ENCODE peak calls at places on chromosomes 3 and 15, in four cellular contexts. One of them, this sample, is unnamed. For H3K36me3, the result is how much of the 10 kb centered on the place peaks cover.

GRCh38 chr3:63995056-63995576 is 28.2 kb downstream of the PSMD6 start:
- DNase-seq in colonic mucosa: no peak
- DNase-seq in HCT116: no peak
- DNase-seq in brain microvascular endothelial cell: no peak
- DNase-seq in this sample: no peak

GRCh38 chr3:14641346-14641745 is 10.2 kb upstream of the CCDC174 start:
- DNase-seq in colonic mucosa: no peak
- DNase-seq in HCT116: no peak
- DNase-seq in brain microvascular endothelial cell: no peak
- DNase-seq in this sample: no peak

GRCh38 chr15:39852237-39852636 is 67.8 kb downstream of the GPR176 start:
- DNase-seq in colonic mucosa: no peak
- DNase-seq in HCT116: no peak
- DNase-seq in brain microvascular endothelial cell: peak
- DNase-seq in this sample: no peak

GRCh38 chr3:184663756-184664155 is 48.1 kb downstream of the MAGEF1 start:
- DNase-seq in colonic mucosa: no peak
- DNase-seq in HCT116: no peak
- DNase-seq in brain microvascular endothelial cell: no peak
- DNase-seq in this sample: peak

GRCh38 chr3:99119312-99119810 is 217.9 kb upstream of the DCBLD2 start:
- DNase-seq in colonic mucosa: no peak
- DNase-seq in HCT116: no peak
- DNase-seq in brain microvascular endothelial cell: no peak
- DNase-seq in this sample: no peak

GRCh38 chr3:151047636-151048035 is 37.8 kb upstream of the MED12L start:
- DNase-seq in colonic mucosa: no peak
- DNase-seq in HCT116: peak
- DNase-seq in brain microvascular endothelial cell: peak
- DNase-seq in this sample: no peak

GRCh38 chr3:21273256-21273999 is 477.6 kb downstream of the ZNF385D start:
- DNase-seq in colonic mucosa: no peak
- DNase-seq in HCT116: no peak
- DNase-seq in brain microvascular endothelial cell: peak
- DNase-seq in this sample: peak

GRCh38 chr3:66377800-66378199 is 123.0 kb downstream of the LRIG1 start:
- DNase-seq in colonic mucosa: no peak
- DNase-seq in HCT116: no peak
- DNase-seq in brain microvascular endothelial cell: no peak
- DNase-seq in this sample: no peak

GRCh38 chr15:59327942-59328341 is 44.7 kb downstream of the MYO1E start:
- DNase-seq in colonic mucosa: no peak
- DNase-seq in HCT116: no peak
- DNase-seq in brain microvascular endothelial cell: no peak
- DNase-seq in this sample: no peak

GRCh38 chr3:60696559-60697125 is 554.6 kb downstream of the FHIT start:
- DNase-seq in colonic mucosa: no peak
- DNase-seq in HCT116: no peak
- DNase-seq in brain microvascular endothelial cell: no peak
- DNase-seq in this sample: no peak

GRCh38 chr3:149554826-149555225 is 80.3 kb downstream of the TM4SF4 start:
- DNase-seq in colonic mucosa: peak
- DNase-seq in HCT116: peak
- DNase-seq in brain microvascular endothelial cell: no peak
- DNase-seq in this sample: peak

GRCh38 chr3:193975072-193975535 is 160.8 kb upstream of the HES1 start:
- DNase-seq in colonic mucosa: no peak
- DNase-seq in HCT116: no peak
- DNase-seq in brain microvascular endothelial cell: no peak
- DNase-seq in this sample: no peak

GRCh38 chr15:48096813-48097212 is 24.0 kb upstream of the SLC24A5 start:
- DNase-seq in colonic mucosa: no peak
- DNase-seq in HCT116: no peak
- DNase-seq in brain microvascular endothelial cell: peak
- DNase-seq in this sample: peak

GRCh38 chr15:91118796-91119590 is 18.9 kb downstream of the SV2B start:
- DNase-seq in colonic mucosa: no peak
- DNase-seq in HCT116: no peak
- DNase-seq in brain microvascular endothelial cell: no peak
- DNase-seq in this sample: no peak

GRCh38 chr3:101635954-101636798 is 40.8 kb downstream of the ZBTB11 start:
- DNase-seq in colonic mucosa: peak
- DNase-seq in HCT116: peak
- DNase-seq in brain microvascular endothelial cell: peak
- DNase-seq in this sample: no peak

DNA sequence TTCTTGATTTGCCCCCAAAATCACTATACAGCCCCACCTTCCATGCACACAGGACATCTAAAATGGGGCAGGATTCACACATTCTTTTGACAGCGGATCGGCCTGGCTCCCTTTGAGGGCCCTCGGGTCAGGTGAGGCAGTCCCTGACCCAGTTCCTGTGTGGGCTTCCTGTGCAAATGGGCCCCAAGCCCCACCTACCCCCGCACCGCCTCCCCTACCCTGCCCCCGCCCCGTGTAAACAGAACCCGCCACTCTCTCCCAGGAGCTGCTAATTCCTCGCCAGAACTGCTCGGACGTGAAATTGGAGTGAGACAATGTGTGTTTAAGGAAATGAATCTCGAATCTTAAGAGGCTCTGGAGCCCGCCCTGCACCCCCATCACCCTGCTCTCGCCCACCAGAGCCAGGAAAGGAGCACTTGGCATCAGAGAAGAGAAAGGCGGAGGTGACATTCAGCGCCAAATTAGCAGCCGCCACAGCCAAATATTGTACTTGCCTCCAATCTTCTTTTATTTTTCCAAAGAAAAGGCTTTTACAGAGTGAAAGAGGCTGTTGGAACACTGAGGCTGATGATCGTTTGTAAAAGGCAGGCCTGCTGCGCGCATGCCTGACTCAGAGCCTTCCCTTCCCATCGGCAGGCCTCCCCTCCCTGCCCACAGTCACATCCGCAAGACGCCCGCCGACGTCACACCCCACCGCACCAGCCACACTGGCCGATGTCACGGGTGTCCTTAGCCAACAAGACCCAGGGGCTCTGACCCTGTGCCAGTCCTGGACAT is 53.1 kb downstream of the CACNA2D2 start:
- DNase-seq in colonic mucosa: peak
- DNase-seq in HCT116: no peak
- DNase-seq in brain microvascular endothelial cell: no peak
- DNase-seq in this sample: no peak
- H3K4me3 ChIP-seq in colonic mucosa: no peak
- H3K4me3 ChIP-seq in HCT116: no peak
- H3K4me3 ChIP-seq in brain microvascular endothelial cell: no peak
- H3K4me3 ChIP-seq in this sample: no peak

DNA sequence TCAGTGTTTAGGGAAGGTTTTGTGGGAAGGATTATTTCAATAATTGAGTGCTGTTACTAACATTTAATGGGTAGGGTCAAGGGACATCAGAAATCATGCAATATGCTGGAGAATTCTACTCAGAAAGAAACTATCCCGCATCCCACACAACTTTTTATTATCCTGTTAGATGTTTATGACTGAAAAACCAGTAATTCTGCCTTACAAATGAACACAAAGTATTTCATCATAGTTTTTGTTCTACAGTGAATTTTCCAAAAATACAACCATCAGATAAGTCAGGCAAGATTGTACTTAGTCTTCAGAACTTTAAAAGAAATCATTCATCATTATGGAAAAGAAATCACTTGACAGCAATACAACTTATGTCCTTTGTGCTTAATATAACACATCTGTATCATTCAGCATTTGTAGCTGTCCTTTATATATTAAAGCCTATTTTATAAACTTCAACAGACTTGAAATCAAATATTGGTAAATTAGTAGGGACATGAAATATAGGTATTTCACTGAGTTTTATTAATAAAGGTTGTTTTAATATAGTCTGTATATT is 61.9 kb downstream of the TRPM7 start:
- DNase-seq in colonic mucosa: no peak
- DNase-seq in HCT116: no peak
- DNase-seq in brain microvascular endothelial cell: no peak
- DNase-seq in this sample: peak
- H3K36me3 ChIP-seq in colonic mucosa: under half
- H3K36me3 ChIP-seq in HCT116: under half
- H3K36me3 ChIP-seq in brain microvascular endothelial cell: under half
- H3K36me3 ChIP-seq in this sample: under half

GRCh38 chr3:40623567-40623966 is 98.8 kb downstream of the ZNF621 start:
- DNase-seq in colonic mucosa: peak
- DNase-seq in HCT116: no peak
- DNase-seq in brain microvascular endothelial cell: peak
- DNase-seq in this sample: no peak
- H3K4me3 ChIP-seq in colonic mucosa: no peak
- H3K4me3 ChIP-seq in HCT116: no peak
- H3K4me3 ChIP-seq in brain microvascular endothelial cell: no peak
- H3K4me3 ChIP-seq in this sample: no peak

GRCh38 chr3:61715886-61716527 is 154.6 kb downstream of the PTPRG start:
- DNase-seq in colonic mucosa: no peak
- DNase-seq in HCT116: no peak
- DNase-seq in brain microvascular endothelial cell: no peak
- DNase-seq in this sample: no peak
- H3K36me3 ChIP-seq in colonic mucosa: under half
- H3K36me3 ChIP-seq in HCT116: under half
- H3K36me3 ChIP-seq in brain microvascular endothelial cell: under half
- H3K36me3 ChIP-seq in this sample: under half

DNA sequence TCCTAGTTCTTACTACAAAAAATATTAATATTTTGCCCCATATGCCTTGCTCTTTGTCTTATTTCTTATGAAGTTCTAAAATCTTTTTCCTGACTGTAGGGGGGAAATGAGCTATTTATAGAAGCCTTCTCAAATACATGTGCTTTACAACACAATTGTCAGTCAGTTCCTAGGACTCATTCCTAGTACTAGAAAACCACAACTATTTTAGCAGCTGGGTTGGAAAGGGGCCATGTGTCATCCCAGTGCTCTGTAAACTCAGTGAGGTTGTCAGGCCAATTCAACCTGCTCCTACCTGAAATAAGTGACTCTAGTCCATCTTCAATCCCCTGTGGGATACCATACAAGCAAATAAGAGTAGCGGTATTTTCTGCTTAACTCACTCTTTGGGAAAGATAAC is 153.8 kb downstream of the ULK4 start:
- DNase-seq in colonic mucosa: no peak
- DNase-seq in HCT116: no peak
- DNase-seq in brain microvascular endothelial cell: peak
- DNase-seq in this sample: peak
- H3K4me3 ChIP-seq in colonic mucosa: no peak
- H3K4me3 ChIP-seq in HCT116: no peak
- H3K4me3 ChIP-seq in brain microvascular endothelial cell: no peak
- H3K4me3 ChIP-seq in this sample: no peak

GRCh38 chr3:44031387-44032380 is 210.0 kb upstream of the TOPAZ1 start:
- DNase-seq in colonic mucosa: peak
- DNase-seq in HCT116: no peak
- DNase-seq in brain microvascular endothelial cell: no peak
- DNase-seq in this sample: no peak
- H3K36me3 ChIP-seq in colonic mucosa: under half
- H3K36me3 ChIP-seq in HCT116: under half
- H3K36me3 ChIP-seq in brain microvascular endothelial cell: under half
- H3K36me3 ChIP-seq in this sample: under half

GRCh38 chr3:152282813-152283212 is 14.1 kb downstream of the MBNL1 start:
- DNase-seq in colonic mucosa: no peak
- DNase-seq in HCT116: no peak
- DNase-seq in brain microvascular endothelial cell: no peak
- DNase-seq in this sample: no peak

GRCh38 chr3:152278674-152279427 is 10.1 kb downstream of the MBNL1 start:
- DNase-seq in colonic mucosa: no peak
- DNase-seq in HCT116: no peak
- DNase-seq in brain microvascular endothelial cell: no peak
- DNase-seq in this sample: no peak

GRCh38 chr3:152279474-152279873 is 10.7 kb downstream of the MBNL1 start:
- DNase-seq in colonic mucosa: no peak
- DNase-seq in HCT116: no peak
- DNase-seq in brain microvascular endothelial cell: no peak
- DNase-seq in this sample: no peak

GRCh38 chr3:152281032-152281713 is 12.4 kb downstream of the MBNL1 start:
- DNase-seq in colonic mucosa: no peak
- DNase-seq in HCT116: no peak
- DNase-seq in brain microvascular endothelial cell: no peak
- DNase-seq in this sample: no peak

DNA sequence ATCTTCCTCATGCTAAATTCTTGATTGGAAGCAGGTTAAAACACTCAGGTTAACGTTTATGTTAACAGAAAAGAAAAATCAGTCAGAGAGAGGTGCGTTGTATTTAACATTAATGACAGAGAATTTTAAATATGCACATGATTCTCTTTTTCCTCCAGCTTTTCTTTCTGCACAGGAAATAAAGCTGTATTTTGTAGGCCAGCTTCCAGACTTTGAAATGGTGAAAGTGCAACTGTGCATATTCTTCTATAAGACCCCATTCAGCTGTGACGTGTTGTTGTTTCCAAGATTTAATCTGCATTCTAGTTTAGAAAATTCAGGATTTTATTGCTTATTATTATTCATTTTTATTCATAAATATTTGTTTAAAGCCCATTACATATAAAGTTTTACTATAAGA is 11.8 kb downstream of the MBNL1 start:
- DNase-seq in colonic mucosa: no peak
- DNase-seq in HCT116: no peak
- DNase-seq in brain microvascular endothelial cell: no peak
- DNase-seq in this sample: no peak
- H3K4me3 ChIP-seq in colonic mucosa: no peak
- H3K4me3 ChIP-seq in HCT116: no peak
- H3K4me3 ChIP-seq in brain microvascular endothelial cell: no peak
- H3K4me3 ChIP-seq in this sample: no peak

DNA sequence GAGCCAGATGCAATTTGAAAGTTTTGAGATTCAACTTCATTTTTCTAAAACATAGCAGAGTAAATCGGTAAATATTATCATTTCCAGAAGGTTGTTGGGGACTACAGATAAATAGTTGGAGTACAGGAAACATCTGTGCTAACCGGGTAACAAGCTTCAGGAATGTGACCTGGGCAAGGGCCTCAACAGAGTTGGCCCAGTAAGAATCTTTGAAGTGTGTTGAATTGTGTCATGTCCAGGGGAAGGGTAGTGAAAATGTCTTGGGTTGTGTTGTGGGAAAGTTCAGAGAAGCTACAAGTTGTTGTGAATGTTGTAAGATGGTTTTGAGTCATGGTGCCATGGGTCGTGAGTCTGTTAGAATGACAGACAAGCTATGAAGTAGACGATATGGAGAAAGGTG is 35.7 kb downstream of the SQOR start:
- DNase-seq in colonic mucosa: no peak
- DNase-seq in HCT116: no peak
- DNase-seq in brain microvascular endothelial cell: no peak
- DNase-seq in this sample: no peak
- H3K36me3 ChIP-seq in colonic mucosa: under half
- H3K36me3 ChIP-seq in HCT116: under half
- H3K36me3 ChIP-seq in brain microvascular endothelial cell: under half
- H3K36me3 ChIP-seq in this sample: under half